ENCODE peak calls at places on chromosomes 3 and 15, in five cellular contexts. Y is endothelial cell of umbilical vein, X is GM23338, W is SK-N-SH, Z is PC-3. H is an unnamed sample. For H4K20me1, the result is how much of the 10 kb centered on the place peaks cover.

GRCh38 chr15:82572311-82572710 is 32.1 kb upstream of the RPS17 start:
- DNase-seq in Y (no peak), X (no peak), W (peak), Z (no peak), H (no peak)

GRCh38 chr15:85707519-85708338 is 87.0 kb downstream of the KLHL25 start:
- DNase-seq in Y (peak), X (no peak), W (peak), Z (no peak), H (peak)

GRCh38 chr3:129622933-129623332 is 16.5 kb upstream of the PLXND1 start:
- DNase-seq in Y (peak), X (no peak), W (no peak), Z (no peak), H (no peak)

GRCh38 chr3:25594007-25594502 is 70.7 kb downstream of the TOP2B start:
- DNase-seq in Y (peak), X (peak), W (peak), Z (peak), H (peak)

GRCh38 chr3:72938471-72939265 is 50.8 kb downstream of the GXYLT2 start:
- DNase-seq in Y (peak), X (peak), W (peak), Z (peak), H (peak)

GRCh38 chr3:62824965-62825592 is 50.1 kb downstream of the CADPS start:
- DNase-seq in Y (no peak), X (no peak), W (no peak), Z (no peak), H (no peak)

GRCh38 chr3:46471371-46471914 is 6.7 kb upstream of the LTF start:
- DNase-seq in Y (no peak), X (no peak), W (no peak), Z (no peak), H (no peak)

GRCh38 chr3:58874795-58875194 is 175.0 kb downstream of the CFAP20DC start:
- DNase-seq in Y (no peak), X (no peak), W (no peak), Z (peak), H (peak)

GRCh38 chr3:24722106-24722505 is 227.5 kb upstream of the THRB start:
- DNase-seq in Y (no peak), X (no peak), W (no peak), Z (no peak), H (no peak)

GRCh38 chr15:74378853-74379252 is 11.4 kb upstream of the CYP11A1 start:
- DNase-seq in Y (peak), X (no peak), W (peak), Z (no peak), H (peak)

GRCh38 chr3:167913218-167913902 is 177.8 kb downstream of the SERPINI1 start:
- DNase-seq in Y (no peak), X (peak), W (peak), Z (peak), H (peak)

GRCh38 chr15:40436892-40437753 is 3.6 kb upstream of the BAHD1 start:
- DNase-seq in Y (no peak), X (peak), W (peak), Z (no peak), H (no peak)

GRCh38 chr15:57422113-57422754 is 45.9 kb downstream of the CGNL1 start:
- DNase-seq in Y (peak), X (no peak), W (no peak), Z (no peak), H (no peak)

GRCh38 chr3:127172211-127172610 is 20.7 kb upstream of the PRR23E start:
- DNase-seq in Y (no peak), X (no peak), W (no peak), Z (no peak), H (no peak)

GRCh38 chr3:86991840-86992430 is 986 bp upstream of the VGLL3 start:
- DNase-seq in Y (no peak), X (no peak), W (no peak), Z (peak), H (peak)

GRCh38 chr3:18729671-18730070 is 304.5 kb upstream of the SATB1 start:
- DNase-seq in Y (no peak), X (no peak), W (no peak), Z (peak), H (no peak)

GRCh38 chr3:18724456-18724855 is 299.3 kb upstream of the SATB1 start:
- DNase-seq in Y (no peak), X (no peak), W (no peak), Z (no peak), H (no peak)

GRCh38 chr3:18730491-18730890 is 305.4 kb upstream of the SATB1 start:
- DNase-seq in Y (no peak), X (no peak), W (no peak), Z (no peak), H (no peak)

GRCh38 chr3:18723426-18723825 is 298.3 kb upstream of the SATB1 start:
- DNase-seq in Y (no peak), X (no peak), W (no peak), Z (no peak), H (no peak)

GRCh38 chr3:18725668-18726407 is 300.7 kb upstream of the SATB1 start:
- DNase-seq in Y (no peak), X (no peak), W (no peak), Z (no peak), H (no peak)
- H3K4me3 ChIP-seq in Y (no peak), X (no peak), W (no peak), Z (no peak), H (no peak)

DNA sequence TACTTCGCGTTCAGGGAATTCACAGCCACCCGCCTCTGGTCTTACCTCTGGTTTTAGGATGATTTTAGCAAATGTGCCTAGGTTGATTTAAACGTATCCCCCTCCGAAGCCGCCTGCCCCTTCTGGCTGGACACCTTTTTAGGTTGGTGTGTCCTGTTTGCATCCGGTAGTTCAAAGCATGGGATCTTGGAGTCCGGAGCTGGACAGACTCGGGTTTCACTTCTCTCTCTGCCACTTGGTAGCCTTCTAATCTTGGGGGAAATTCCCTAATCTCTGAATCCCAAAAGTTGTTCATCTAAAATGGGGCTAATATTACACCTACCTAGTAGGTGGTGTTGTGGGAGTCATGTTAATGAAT is 712 bp downstream of the FANCI start:
- DNase-seq in Y (no peak), X (no peak), W (no peak), Z (no peak), H (peak)
- H3K27ac ChIP-seq in Y (peak), X (peak), W (peak), Z (peak), H (peak)

GRCh38 chr3:194469977-194470376 is 16.8 kb downstream of the ATP13A3 start:
- DNase-seq in Y (no peak), X (no peak), W (no peak), Z (no peak), H (no peak)
- H4K20me1 ChIP-seq in Y (under half), X (under half), W (half or more), Z (under half), H (half or more)

GRCh38 chr15:100902436-100903190 is 16.5 kb upstream of the LRRK1 start:
- DNase-seq in Y (peak), X (no peak), W (peak), Z (peak), H (peak)
- H3K4me3 ChIP-seq in Y (no peak), X (no peak), W (peak), Z (no peak), H (no peak)

GRCh38 chr3:45311327-45311726 is 77.0 kb upstream of the LARS2 start:
- DNase-seq in Y (no peak), X (peak), W (no peak), Z (no peak), H (no peak)

GRCh38 chr3:45312836-45313493 is 75.4 kb upstream of the LARS2 start:
- DNase-seq in Y (no peak), X (no peak), W (no peak), Z (no peak), H (peak)

GRCh38 chr3:45313743-45314403 is 74.5 kb upstream of the LARS2 start:
- DNase-seq in Y (no peak), X (no peak), W (no peak), Z (no peak), H (no peak)

GRCh38 chr3:45309876-45310275 is 78.5 kb upstream of the LARS2 start:
- DNase-seq in Y (no peak), X (no peak), W (no peak), Z (no peak), H (no peak)

GRCh38 chr3:45311953-45312795 is 76.2 kb upstream of the LARS2 start:
- DNase-seq in Y (no peak), X (peak), W (no peak), Z (peak), H (peak)
- H3K27ac ChIP-seq in Y (no peak), X (peak), W (no peak), Z (no peak), H (no peak)

DNA sequence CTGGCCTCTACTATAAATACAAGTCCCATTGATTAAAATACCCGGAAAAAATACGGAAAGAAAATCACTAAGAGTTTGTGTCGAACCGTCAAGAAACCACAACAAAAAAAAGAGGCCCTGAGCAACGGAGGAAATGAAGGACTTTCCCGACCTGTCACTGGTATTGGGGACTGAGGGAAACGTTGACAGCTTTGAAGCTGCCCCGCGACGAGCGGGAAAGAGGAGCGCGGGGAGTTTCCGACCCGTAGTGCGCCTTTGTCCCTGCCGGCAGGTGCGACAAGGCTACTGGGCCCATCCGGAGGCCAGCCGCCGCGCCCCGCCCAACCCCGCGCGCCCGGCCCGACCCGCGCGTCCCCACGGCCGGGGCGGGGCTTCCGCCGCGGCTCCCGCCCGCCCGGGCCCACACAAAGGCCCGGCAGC is 418 bp downstream of the PBRM1 start:
- DNase-seq in Y (peak), X (peak), W (peak), Z (peak), H (no peak)
- H4K20me1 ChIP-seq in Y (under half), X (under half), W (under half), Z (under half), H (under half)

GRCh38 chr3:149547954-149548728 is 73.6 kb downstream of the TM4SF4 start:
- DNase-seq in Y (no peak), X (peak), W (no peak), Z (peak), H (peak)

GRCh38 chr3:149551500-149551899 is 77.0 kb downstream of the TM4SF4 start:
- DNase-seq in Y (no peak), X (no peak), W (no peak), Z (no peak), H (no peak)

GRCh38 chr3:149542375-149543312 is 68.1 kb downstream of the TM4SF4 start:
- DNase-seq in Y (peak), X (no peak), W (no peak), Z (no peak), H (peak)

GRCh38 chr3:149548729-149549065 is 74.2 kb downstream of the TM4SF4 start:
- DNase-seq in Y (no peak), X (no peak), W (no peak), Z (no peak), H (peak)

GRCh38 chr3:149547413-149547812 is 72.9 kb downstream of the TM4SF4 start:
- DNase-seq in Y (no peak), X (no peak), W (no peak), Z (no peak), H (peak)
- H3K4me3 ChIP-seq in Y (no peak), X (no peak), W (no peak), Z (no peak), H (no peak)